ENCODE peak calls at places on chromosomes 3 and 15, in five cellular contexts. Q, P, Z, R and Y are unnamed samples. For H3K4me1, the result is how much of the 10 kb centered on the place peaks cover.

GRCh38 chr3:33645060-33645841 is 72.8 kb downstream of the CLASP2 start:
- DNase-seq in Q (no peak), P (no peak), Z (peak), R (peak), Y (no peak)

GRCh38 chr3:119434703-119435102 is 28.7 kb downstream of the TMEM39A start:
- DNase-seq in Q (no peak), P (no peak), Z (no peak), R (no peak), Y (no peak)

GRCh38 chr15:41499109-41499851 is 5.6 kb downstream of the ITPKA start:
- DNase-seq in Q (no peak), P (no peak), Z (no peak), R (no peak), Y (no peak)

GRCh38 chr15:51341366-51342248 is at the start of gene GLDN:
- DNase-seq in Q (no peak), P (peak), Z (peak), R (peak), Y (no peak)

GRCh38 chr15:62841269-62841628 is 201.3 kb upstream of the TPM1 start:
- DNase-seq in Q (no peak), P (no peak), Z (peak), R (no peak), Y (no peak)

GRCh38 chr3:40137586-40138295 is 171.8 kb upstream of the EIF1B start:
- DNase-seq in Q (no peak), P (no peak), Z (no peak), R (peak), Y (peak)

GRCh38 chr15:77834276-77834990 is 201.7 kb upstream of the LINGO1 start:
- DNase-seq in Q (no peak), P (no peak), Z (no peak), R (no peak), Y (no peak)

GRCh38 chr15:73800662-73801345 is 47.7 kb upstream of the INSYN1 start:
- DNase-seq in Q (no peak), P (no peak), Z (peak), R (peak), Y (no peak)

GRCh38 chr3:154214320-154214719 is 93.1 kb downstream of the ARHGEF26 start:
- DNase-seq in Q (no peak), P (no peak), Z (peak), R (peak), Y (no peak)

GRCh38 chr15:47218295-47218694 is 499.0 kb upstream of the SEMA6D start:
- DNase-seq in Q (no peak), P (no peak), Z (no peak), R (peak), Y (no peak)

GRCh38 chr3:157920804-157921203 is 185.4 kb downstream of the SHOX2 start:
- DNase-seq in Q (no peak), P (no peak), Z (no peak), R (no peak), Y (no peak)

GRCh38 chr15:80856809-80857377 is 77.7 kb downstream of the CEMIP start:
- DNase-seq in Q (no peak), P (peak), Z (no peak), R (no peak), Y (no peak)

GRCh38 chr3:112365035-112365434 is 32.1 kb downstream of the CD200 start:
- DNase-seq in Q (no peak), P (no peak), Z (no peak), R (peak), Y (no peak)

GRCh38 chr15:47516576-47517371 is 200.5 kb upstream of the SEMA6D start:
- DNase-seq in Q (no peak), P (no peak), Z (peak), R (peak), Y (no peak)

GRCh38 chr15:73870700-73871408 is 2.5 kb upstream of the TBC1D21 start:
- DNase-seq in Q (no peak), P (no peak), Z (peak), R (no peak), Y (no peak)

GRCh38 chr3:30467596-30468238 is 138.7 kb upstream of the TGFBR2 start:
- DNase-seq in Q (no peak), P (no peak), Z (peak), R (no peak), Y (no peak)

GRCh38 chr15:68524753-68525584 is 53.8 kb upstream of the CORO2B start:
- DNase-seq in Q (no peak), P (no peak), Z (peak), R (peak), Y (no peak)

GRCh38 chr15:90388462-90389182 is 580 bp downstream of the IQGAP1 start:
- DNase-seq in Q (peak), P (peak), Z (peak), R (peak), Y (no peak)

GRCh38 chr15:81530271-81530670 is 156.3 kb upstream of the TMC3 start:
- DNase-seq in Q (no peak), P (no peak), Z (no peak), R (no peak), Y (no peak)

GRCh38 chr3:133927543-133928066 is 31.9 kb upstream of the RAB6B start:
- DNase-seq in Q (peak), P (peak), Z (no peak), R (no peak), Y (no peak)

GRCh38 chr3:170083343-170083742 is 45.5 kb downstream of the GPR160 start:
- DNase-seq in Q (no peak), P (no peak), Z (no peak), R (no peak), Y (no peak)

GRCh38 chr15:40412095-40412759 is 6.6 kb downstream of the IVD start:
- DNase-seq in Q (no peak), P (peak), Z (no peak), R (no peak), Y (no peak)

GRCh38 chr3:113051827-113052226 is 61.0 kb downstream of the GTPBP8 start:
- DNase-seq in Q (no peak), P (no peak), Z (no peak), R (no peak), Y (no peak)

GRCh38 chr15:77597804-77598453 is 34.8 kb downstream of the LINGO1 start:
- DNase-seq in Q (no peak), P (no peak), Z (no peak), R (no peak), Y (no peak)

GRCh38 chr3:48469046-48469915 is 22.7 kb downstream of the ATRIP start:
- DNase-seq in Q (no peak), P (no peak), Z (no peak), R (no peak), Y (no peak)

GRCh38 chr3:21328982-21329381 is 422.0 kb downstream of the ZNF385D start:
- DNase-seq in Q (no peak), P (no peak), Z (no peak), R (no peak), Y (no peak)

GRCh38 chr3:79162653-79163052 is 605.1 kb downstream of the ROBO1 start:
- DNase-seq in Q (no peak), P (no peak), Z (peak), R (no peak), Y (no peak)

GRCh38 chr3:31699309-31699953 is 166.7 kb downstream of the STT3B start:
- DNase-seq in Q (no peak), P (no peak), Z (no peak), R (peak), Y (no peak)

DNA sequence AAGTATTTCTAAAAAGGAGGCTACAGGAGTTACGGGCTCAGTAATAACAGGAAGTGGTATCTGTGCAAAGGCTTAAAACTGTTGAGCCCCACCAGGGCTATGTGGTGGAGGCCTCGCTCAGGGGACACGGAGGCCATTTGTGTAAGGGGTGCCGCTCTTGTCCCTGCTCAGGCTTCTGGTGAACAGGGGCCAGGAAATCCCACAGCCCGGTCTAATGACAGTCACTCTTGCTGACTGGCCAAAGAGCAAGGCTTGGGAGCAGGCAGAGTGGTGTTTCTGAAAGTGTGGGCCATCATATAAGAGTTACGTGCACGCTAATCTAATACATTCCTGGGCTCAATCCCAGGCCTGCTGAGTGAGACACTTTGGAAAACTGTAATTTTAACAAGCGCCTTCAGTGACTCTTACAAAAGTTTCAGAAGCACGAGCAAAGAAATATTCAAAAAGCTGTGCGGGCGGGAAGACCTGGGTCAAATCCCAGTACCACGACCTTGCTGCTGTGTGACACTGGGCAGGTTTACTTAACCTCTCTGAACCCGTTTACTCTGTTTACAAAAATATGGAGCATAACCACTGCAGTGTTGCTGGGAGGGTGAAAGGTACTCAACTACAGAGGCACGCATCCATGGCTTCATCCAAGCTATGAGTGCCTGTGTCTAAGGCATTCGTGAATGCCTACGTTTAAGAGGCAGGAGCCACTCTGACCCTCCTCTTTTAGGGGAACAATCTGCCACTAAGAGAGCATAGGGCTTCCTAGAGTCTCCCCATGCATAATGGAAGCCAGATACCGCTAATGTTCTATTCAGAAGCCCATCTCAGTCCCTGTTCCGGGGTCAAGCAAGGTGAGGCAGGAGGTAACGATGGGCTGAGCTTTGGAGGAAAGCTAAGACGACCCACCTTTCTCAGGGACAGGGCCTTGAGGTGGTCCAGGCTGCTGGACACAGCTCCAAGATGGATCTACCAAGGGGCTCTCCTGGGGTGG is 2.0 kb downstream of the ATP10A start:
- DNase-seq in Q (no peak), P (no peak), Z (no peak), R (no peak), Y (no peak)
- H3K9ac ChIP-seq in Q (no peak), P (peak), Z (no peak), R (no peak), Y (no peak)

GRCh38 chr3:143311096-143311495 is 191.5 kb downstream of the CHST2 start:
- DNase-seq in Q (no peak), P (no peak), Z (no peak), R (no peak), Y (no peak)

GRCh38 chr3:143302638-143303171 is 183.1 kb downstream of the CHST2 start:
- DNase-seq in Q (no peak), P (peak), Z (peak), R (peak), Y (no peak)

GRCh38 chr3:143307613-143308183 is 188.1 kb downstream of the CHST2 start:
- DNase-seq in Q (peak), P (no peak), Z (peak), R (peak), Y (no peak)

GRCh38 chr3:143309622-143310190 is 190.1 kb downstream of the CHST2 start:
- DNase-seq in Q (no peak), P (no peak), Z (no peak), R (no peak), Y (no peak)

DNA sequence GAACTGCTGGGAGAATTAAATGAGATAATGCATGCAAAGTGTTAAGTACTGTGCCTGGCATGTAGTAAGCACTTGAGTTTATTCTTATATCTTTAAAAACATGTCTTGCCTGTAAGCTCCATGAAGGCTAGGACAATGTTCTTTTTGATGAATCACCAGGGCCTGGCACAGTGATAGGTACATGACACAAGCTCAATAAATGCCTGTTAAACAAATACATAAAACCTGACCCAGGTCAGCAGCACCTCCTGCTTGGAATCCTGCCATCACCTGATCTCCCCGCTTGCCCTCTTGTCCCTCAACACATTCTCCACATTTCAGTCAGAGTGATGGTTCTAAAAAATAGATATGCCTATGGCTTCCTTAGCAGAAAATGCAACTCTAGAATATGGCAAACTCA is 186.8 kb downstream of the CHST2 start:
- DNase-seq in Q (no peak), P (peak), Z (no peak), R (peak), Y (no peak)
- H3K4me1 ChIP-seq in Q (under half), P (under half), Z (under half), R (under half), Y (under half)

GRCh38 chr3:182241196-182241776 is 529.6 kb downstream of the SOX2 start:
- DNase-seq in Q (no peak), P (no peak), Z (no peak), R (no peak), Y (no peak)
- H3K27ac ChIP-seq in Q (no peak), P (no peak), Z (no peak), R (no peak), Y (no peak)

GRCh38 chr3:197345381-197345780 is 47.0 kb upstream of the DLG1 start:
- DNase-seq in Q (no peak), P (no peak), Z (no peak), R (no peak), Y (no peak)
- H3K9ac ChIP-seq in Q (no peak), P (no peak), Z (no peak), R (no peak), Y (no peak)